ENCODE peak calls at places on chromosome 7, in six cellular contexts. N is GDM1; A is transverse colon; V is cerebellar nuclear complex; F is activated CD8-positive, alpha-beta T cell treated with anti-CD3 and anti-CD28 coated beads for 36 hours; D is memory B cell. B is an unnamed sample.

GRCh38 chr7:146235210-146235609 is 118.6 kb downstream of the CNTNAP2 start:
- DNase-seq in F (no peak), V (no peak), A (no peak), D (no peak), N (no peak), B (no peak)

GRCh38 chr7:16051561-16052280 is 365.2 kb upstream of the MEOX2 start:
- DNase-seq in N (no peak), V (no peak), D (no peak), F (no peak), A (no peak), B (no peak)

GRCh38 chr7:149147072-149147729 is at the start of gene ZNF398:
- DNase-seq in D (peak), A (peak), F (peak), N (peak), V (no peak), B (peak)

GRCh38 chr7:24438232-24438631 is 135.0 kb upstream of the PALS2 start:
- DNase-seq in F (no peak), A (no peak), D (no peak), N (no peak), V (no peak), B (no peak)

GRCh38 chr7:157437519-157438061 is 100.8 kb downstream of the DNAJB6 start:
- DNase-seq in V (no peak), F (no peak), A (no peak), N (no peak), D (no peak), B (no peak)

GRCh38 chr7:73565675-73566342 is 8.3 kb upstream of the BCL7B start:
- DNase-seq in D (no peak), A (no peak), F (no peak), V (no peak), N (no peak), B (no peak)

GRCh38 chr7:114087674-114088539 is 169.1 kb upstream of the PPP1R3A start:
- DNase-seq in N (no peak), D (no peak), F (no peak), A (peak), V (no peak), B (peak)

GRCh38 chr7:1694551-1694950 is 24.5 kb downstream of the ELFN1 start:
- DNase-seq in F (no peak), A (no peak), D (no peak), N (no peak), V (no peak), B (no peak)

GRCh38 chr7:101529560-101529959 is 99.5 kb downstream of the MYL10 start:
- DNase-seq in A (no peak), V (no peak), N (no peak), D (no peak), F (no peak), B (no peak)

GRCh38 chr7:66556177-66556548 is 72.5 kb upstream of the KCTD7 start:
- DNase-seq in A (no peak), F (no peak), V (no peak), N (no peak), D (no peak), B (no peak)

GRCh38 chr7:100539436-100540006 is 518 bp downstream of the AGFG2 start:
- DNase-seq in V (no peak), N (no peak), A (no peak), D (no peak), F (peak), B (no peak)

GRCh38 chr7:2070151-2070763 is 162.5 kb downstream of the MAD1L1 start:
- DNase-seq in V (no peak), N (no peak), A (no peak), F (no peak), D (no peak), B (no peak)

GRCh38 chr7:108434030-108434429 is 22.2 kb downstream of the NRCAM start:
- DNase-seq in A (no peak), F (no peak), D (no peak), N (no peak), V (no peak), B (no peak)

GRCh38 chr7:117731455-117731854 is 141.8 kb downstream of the CTTNBP2 start:
- DNase-seq in D (no peak), N (peak), F (peak), A (no peak), V (no peak), B (no peak)

GRCh38 chr7:139294951-139295555 is 46.1 kb upstream of the FMC1 start:
- DNase-seq in N (no peak), V (no peak), D (no peak), F (no peak), A (no peak), B (no peak)

GRCh38 chr7:37206192-37206591 is 242.5 kb downstream of the ELMO1 start:
- DNase-seq in D (no peak), V (no peak), F (no peak), A (no peak), N (no peak), B (no peak)

GRCh38 chr7:117901089-117901797 is 28.0 kb upstream of the CTTNBP2 start:
- DNase-seq in V (no peak), N (no peak), F (no peak), D (no peak), A (peak), B (no peak)

B was measured in prostate gland.